ENCODE peak calls at places on chromosomes 11 and 22, in seven cellular contexts. One of them, this sample, is unnamed.
A peak's percentile ranks its signal among the peaks of the same experiment; 100 is the strongest.

GRCh38 chr11:130408901-130409300 is 19.5 kb downstream of the ADAMTS8 start:
- DNase-seq in hepatocyte: no peak
- DNase-seq in SK-N-SH: no peak
- DNase-seq in foreskin fibroblast: no peak
- DNase-seq in dorsolateral prefrontal cortex: no peak
- DNase-seq in PC-9: no peak
- DNase-seq in AG10803: no peak
- DNase-seq in this sample: no peak

GRCh38 chr22:30932661-30933060 is 35.9 kb downstream of the MORC2 start:
- DNase-seq in hepatocyte: no peak
- DNase-seq in SK-N-SH: no peak
- DNase-seq in foreskin fibroblast: no peak
- DNase-seq in dorsolateral prefrontal cortex: no peak
- DNase-seq in PC-9: no peak
- DNase-seq in AG10803: no peak
- DNase-seq in this sample: no peak

GRCh38 chr11:112248216-112248615 is 12.4 kb downstream of the PLET1 start:
- DNase-seq in hepatocyte: no peak
- DNase-seq in SK-N-SH: no peak
- DNase-seq in foreskin fibroblast: no peak
- DNase-seq in dorsolateral prefrontal cortex: no peak
- DNase-seq in PC-9: no peak
- DNase-seq in AG10803: peak; percentile 34
- DNase-seq in this sample: no peak

GRCh38 chr22:49005557-49005956 is 822.1 kb downstream of the BRD1 start:
- DNase-seq in hepatocyte: no peak
- DNase-seq in SK-N-SH: no peak
- DNase-seq in foreskin fibroblast: no peak
- DNase-seq in dorsolateral prefrontal cortex: no peak
- DNase-seq in PC-9: no peak
- DNase-seq in AG10803: no peak
- DNase-seq in this sample: no peak

GRCh38 chr11:111960916-111961315 is 23.8 kb downstream of the DIXDC1 start:
- DNase-seq in hepatocyte: peak; percentile 87
- DNase-seq in SK-N-SH: no peak
- DNase-seq in foreskin fibroblast: no peak
- DNase-seq in dorsolateral prefrontal cortex: no peak
- DNase-seq in PC-9: peak; percentile 87
- DNase-seq in AG10803: no peak
- DNase-seq in this sample: peak; percentile 88

GRCh38 chr11:20112291-20113146 is 47.8 kb downstream of the DBX1 start:
- DNase-seq in hepatocyte: peak; percentile 87
- DNase-seq in SK-N-SH: peak; percentile 44
- DNase-seq in foreskin fibroblast: peak; percentile 88
- DNase-seq in dorsolateral prefrontal cortex: peak; percentile 81
- DNase-seq in PC-9: peak; percentile 79
- DNase-seq in AG10803: peak; percentile 90
- DNase-seq in this sample: no peak

GRCh38 chr22:22720201-22720723 is 75.8 kb downstream of the GGTLC2 start:
- DNase-seq in hepatocyte: peak; percentile 41
- DNase-seq in SK-N-SH: peak; percentile 38
- DNase-seq in foreskin fibroblast: peak; percentile 53
- DNase-seq in dorsolateral prefrontal cortex: no peak
- DNase-seq in PC-9: no peak
- DNase-seq in AG10803: peak; percentile 32
- DNase-seq in this sample: no peak

GRCh38 chr11:87215236-87215635 is 177.5 kb downstream of the TMEM135 start:
- DNase-seq in hepatocyte: no peak
- DNase-seq in SK-N-SH: no peak
- DNase-seq in foreskin fibroblast: no peak
- DNase-seq in dorsolateral prefrontal cortex: no peak
- DNase-seq in PC-9: no peak
- DNase-seq in AG10803: no peak
- DNase-seq in this sample: no peak

GRCh38 chr22:46280999-46281623 is 13.3 kb downstream of the TTC38 start:
- DNase-seq in hepatocyte: no peak
- DNase-seq in SK-N-SH: no peak
- DNase-seq in foreskin fibroblast: no peak
- DNase-seq in dorsolateral prefrontal cortex: peak; percentile 41
- DNase-seq in PC-9: no peak
- DNase-seq in AG10803: no peak
- DNase-seq in this sample: no peak

GRCh38 chr11:72721689-72722049 is 30.5 kb downstream of the ARAP1 start:
- DNase-seq in hepatocyte: peak; percentile 59
- DNase-seq in SK-N-SH: no peak
- DNase-seq in foreskin fibroblast: no peak
- DNase-seq in dorsolateral prefrontal cortex: no peak
- DNase-seq in PC-9: no peak
- DNase-seq in AG10803: no peak
- DNase-seq in this sample: no peak

GRCh38 chr11:16880184-16880583 is 134.0 kb downstream of the PLEKHA7 start:
- DNase-seq in hepatocyte: no peak
- DNase-seq in SK-N-SH: no peak
- DNase-seq in foreskin fibroblast: no peak
- DNase-seq in dorsolateral prefrontal cortex: no peak
- DNase-seq in PC-9: no peak
- DNase-seq in AG10803: no peak
- DNase-seq in this sample: no peak

GRCh38 chr11:16881766-16882165 is 132.4 kb downstream of the PLEKHA7 start:
- DNase-seq in hepatocyte: no peak
- DNase-seq in SK-N-SH: no peak
- DNase-seq in foreskin fibroblast: no peak
- DNase-seq in dorsolateral prefrontal cortex: no peak
- DNase-seq in PC-9: no peak
- DNase-seq in AG10803: no peak
- DNase-seq in this sample: no peak

GRCh38 chr11:16879690-16880089 is 134.5 kb downstream of the PLEKHA7 start:
- DNase-seq in hepatocyte: no peak
- DNase-seq in SK-N-SH: no peak
- DNase-seq in foreskin fibroblast: no peak
- DNase-seq in dorsolateral prefrontal cortex: no peak
- DNase-seq in PC-9: no peak
- DNase-seq in AG10803: no peak
- DNase-seq in this sample: no peak

GRCh38 chr11:16881074-16881709 is 133.0 kb downstream of the PLEKHA7 start:
- DNase-seq in hepatocyte: peak; percentile 27
- DNase-seq in SK-N-SH: no peak
- DNase-seq in foreskin fibroblast: peak; percentile 18
- DNase-seq in dorsolateral prefrontal cortex: no peak
- DNase-seq in PC-9: peak; percentile 54
- DNase-seq in AG10803: peak; percentile 42
- DNase-seq in this sample: no peak

GRCh38 chr11:16883179-16883578 is 131.0 kb downstream of the PLEKHA7 start:
- DNase-seq in hepatocyte: no peak
- DNase-seq in SK-N-SH: no peak
- DNase-seq in foreskin fibroblast: no peak
- DNase-seq in dorsolateral prefrontal cortex: no peak
- DNase-seq in PC-9: peak; percentile 92
- DNase-seq in AG10803: no peak
- DNase-seq in this sample: peak; percentile 91
- TF ChIP-seq CTCF in hepatocyte: peak; percentile 3
- TF ChIP-seq CTCF in SK-N-SH: no peak
- TF ChIP-seq CTCF in foreskin fibroblast: no peak
- TF ChIP-seq CTCF in dorsolateral prefrontal cortex: no peak
- TF ChIP-seq CTCF in PC-9: peak; percentile 33
- TF ChIP-seq CTCF in AG10803: no peak
- TF ChIP-seq CTCF in this sample: peak; percentile 47

GRCh38 chr22:38706885-38707180 is 1.1 kb downstream of the GTPBP1 start:
- DNase-seq in hepatocyte: no peak
- DNase-seq in SK-N-SH: no peak
- DNase-seq in foreskin fibroblast: no peak
- DNase-seq in dorsolateral prefrontal cortex: no peak
- DNase-seq in PC-9: no peak
- DNase-seq in AG10803: no peak
- DNase-seq in this sample: no peak

GRCh38 chr22:38706101-38706884 is 549 bp downstream of the GTPBP1 start:
- DNase-seq in hepatocyte: peak; percentile 62
- DNase-seq in SK-N-SH: peak; percentile 64
- DNase-seq in foreskin fibroblast: no peak
- DNase-seq in dorsolateral prefrontal cortex: peak; percentile 49
- DNase-seq in PC-9: no peak
- DNase-seq in AG10803: peak; percentile 34
- DNase-seq in this sample: no peak

GRCh38 chr22:38705235-38706100 is at the start of gene GTPBP1:
- DNase-seq in hepatocyte: peak; percentile 100
- DNase-seq in SK-N-SH: peak; percentile 88
- DNase-seq in foreskin fibroblast: peak; percentile 100
- DNase-seq in dorsolateral prefrontal cortex: peak; percentile 99
- DNase-seq in PC-9: peak; percentile 100
- DNase-seq in AG10803: peak; percentile 100
- DNase-seq in this sample: peak; percentile 100

GRCh38 chr22:38707984-38708383 is 2.2 kb downstream of the GTPBP1 start:
- DNase-seq in hepatocyte: no peak
- DNase-seq in SK-N-SH: no peak
- DNase-seq in foreskin fibroblast: no peak
- DNase-seq in dorsolateral prefrontal cortex: no peak
- DNase-seq in PC-9: no peak
- DNase-seq in AG10803: no peak
- DNase-seq in this sample: no peak

DNA sequence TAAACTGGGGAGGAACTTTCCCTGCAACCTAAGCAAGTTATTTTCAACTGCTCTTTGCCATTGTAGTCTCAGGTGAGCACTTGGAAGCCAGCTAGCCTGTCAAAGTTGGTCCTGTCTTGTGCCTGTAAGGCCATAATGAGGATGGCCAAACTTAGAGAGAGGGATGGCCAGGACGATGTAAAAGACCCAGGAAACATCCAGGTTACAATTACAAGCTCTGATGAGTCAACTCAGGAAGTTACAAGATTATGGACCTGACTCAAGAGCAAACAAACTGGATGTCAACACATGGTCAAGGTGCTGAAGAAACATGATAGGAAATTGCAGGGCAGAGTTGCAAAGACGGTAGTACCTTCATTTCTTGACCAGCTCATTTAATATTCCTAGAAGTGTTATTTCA is 1.6 kb downstream of the GTPBP1 start:
- DNase-seq in hepatocyte: peak; percentile 56
- DNase-seq in SK-N-SH: no peak
- DNase-seq in foreskin fibroblast: no peak
- DNase-seq in dorsolateral prefrontal cortex: no peak
- DNase-seq in PC-9: peak; percentile 97
- DNase-seq in AG10803: peak; percentile 29
- DNase-seq in this sample: peak; percentile 73
- H3K4me3 ChIP-seq in hepatocyte: peak overlapping the region; percentile 23
- H3K4me3 ChIP-seq in SK-N-SH: peak overlapping the region; percentile 65
- H3K4me3 ChIP-seq in foreskin fibroblast: peak overlapping the region; percentile 90
- H3K4me3 ChIP-seq in dorsolateral prefrontal cortex: peak overlapping the region; percentile 97
- H3K4me3 ChIP-seq in PC-9: peak overlapping the region; percentile 98
- H3K4me3 ChIP-seq in AG10803: peak overlapping the region; percentile 85
- H3K4me3 ChIP-seq in this sample: peak overlapping the region; percentile 78

GRCh38 chr11:65811764-65812475 is 21.8 kb upstream of the SNX32 start:
- DNase-seq in hepatocyte: no peak
- DNase-seq in SK-N-SH: no peak
- DNase-seq in foreskin fibroblast: no peak
- DNase-seq in dorsolateral prefrontal cortex: no peak
- DNase-seq in PC-9: no peak
- DNase-seq in AG10803: no peak
- DNase-seq in this sample: no peak
- TF ChIP-seq CTCF in hepatocyte: no peak
- TF ChIP-seq CTCF in SK-N-SH: no peak
- TF ChIP-seq CTCF in foreskin fibroblast: no peak
- TF ChIP-seq CTCF in dorsolateral prefrontal cortex: no peak
- TF ChIP-seq CTCF in PC-9: no peak
- TF ChIP-seq CTCF in AG10803: no peak
- TF ChIP-seq CTCF in this sample: no peak

GRCh38 chr11:67355794-67356550 is 2.6 kb upstream of the POLD4 start:
- DNase-seq in hepatocyte: no peak
- DNase-seq in SK-N-SH: peak; percentile 0
- DNase-seq in foreskin fibroblast: no peak
- DNase-seq in dorsolateral prefrontal cortex: no peak
- DNase-seq in PC-9: no peak
- DNase-seq in AG10803: no peak
- DNase-seq in this sample: no peak
- H3K4me3 ChIP-seq in hepatocyte: no peak overlapping the region
- H3K4me3 ChIP-seq in SK-N-SH: no peak overlapping the region
- H3K4me3 ChIP-seq in foreskin fibroblast: no peak overlapping the region
- H3K4me3 ChIP-seq in dorsolateral prefrontal cortex: no peak overlapping the region
- H3K4me3 ChIP-seq in PC-9: peak overlapping the region; percentile 38
- H3K4me3 ChIP-seq in AG10803: no peak overlapping the region
- H3K4me3 ChIP-seq in this sample: no peak overlapping the region